ENCODE peak calls at places on chromosome 20, in ten cellular contexts. One of them, this sample, is unnamed.

GRCh38 chr20:9200620-9201019 is 131.7 kb downstream of the PLCB4 start:
- DNase-seq in stomach: no peak
- DNase-seq in GM12878: no peak
- DNase-seq in ovary: no peak
- DNase-seq in breast epithelium: no peak
- DNase-seq in vagina: no peak
- DNase-seq in spleen: no peak
- DNase-seq in IMR-90: peak
- DNase-seq in uterus: no peak
- DNase-seq in A549: peak
- DNase-seq in this sample: no peak

GRCh38 chr20:34708621-34709043 is 4.5 kb downstream of the TP53INP2 start:
- DNase-seq in stomach: peak
- DNase-seq in GM12878: no peak
- DNase-seq in ovary: peak
- DNase-seq in breast epithelium: peak
- DNase-seq in vagina: no peak
- DNase-seq in spleen: peak
- DNase-seq in IMR-90: peak
- DNase-seq in uterus: peak
- DNase-seq in A549: peak
- DNase-seq in this sample: peak

GRCh38 chr20:35606127-35606526 is 9.5 kb upstream of the SPAG4 start:
- DNase-seq in stomach: no peak
- DNase-seq in GM12878: no peak
- DNase-seq in ovary: no peak
- DNase-seq in breast epithelium: no peak
- DNase-seq in vagina: no peak
- DNase-seq in spleen: peak
- DNase-seq in IMR-90: no peak
- DNase-seq in uterus: no peak
- DNase-seq in A549: no peak
- DNase-seq in this sample: no peak

GRCh38 chr20:18414140-18414539 is 52.7 kb downstream of the DZANK1 start:
- DNase-seq in stomach: no peak
- DNase-seq in GM12878: no peak
- DNase-seq in ovary: no peak
- DNase-seq in breast epithelium: no peak
- DNase-seq in vagina: no peak
- DNase-seq in spleen: no peak
- DNase-seq in IMR-90: no peak
- DNase-seq in uterus: no peak
- DNase-seq in A549: no peak
- DNase-seq in this sample: no peak

GRCh38 chr20:38049800-38050199 is 16.3 kb downstream of the RPRD1B start:
- DNase-seq in stomach: no peak
- DNase-seq in GM12878: no peak
- DNase-seq in ovary: no peak
- DNase-seq in breast epithelium: no peak
- DNase-seq in vagina: no peak
- DNase-seq in spleen: no peak
- DNase-seq in IMR-90: peak
- DNase-seq in uterus: no peak
- DNase-seq in A549: no peak
- DNase-seq in this sample: no peak

GRCh38 chr20:6029538-6029937 is 24.3 kb downstream of the LRRN4 start:
- DNase-seq in stomach: no peak
- DNase-seq in GM12878: no peak
- DNase-seq in ovary: no peak
- DNase-seq in breast epithelium: no peak
- DNase-seq in vagina: no peak
- DNase-seq in spleen: no peak
- DNase-seq in IMR-90: no peak
- DNase-seq in uterus: no peak
- DNase-seq in A549: no peak
- DNase-seq in this sample: no peak

GRCh38 chr20:35903843-35904242 is 50.5 kb downstream of the SCAND1 start:
- DNase-seq in stomach: no peak
- DNase-seq in GM12878: no peak
- DNase-seq in ovary: no peak
- DNase-seq in breast epithelium: no peak
- DNase-seq in vagina: no peak
- DNase-seq in spleen: no peak
- DNase-seq in IMR-90: no peak
- DNase-seq in uterus: no peak
- DNase-seq in A549: no peak
- DNase-seq in this sample: peak

GRCh38 chr20:18754030-18754659 is 59.4 kb upstream of the SCP2D1 start:
- DNase-seq in stomach: no peak
- DNase-seq in GM12878: peak
- DNase-seq in ovary: no peak
- DNase-seq in breast epithelium: no peak
- DNase-seq in vagina: no peak
- DNase-seq in spleen: no peak
- DNase-seq in IMR-90: peak
- DNase-seq in uterus: no peak
- DNase-seq in A549: no peak
- DNase-seq in this sample: no peak

GRCh38 chr20:1330075-1330830 is 1.3 kb upstream of the SDCBP2 start:
- DNase-seq in stomach: peak
- DNase-seq in GM12878: peak
- DNase-seq in ovary: no peak
- DNase-seq in breast epithelium: peak
- DNase-seq in vagina: peak
- DNase-seq in spleen: peak
- DNase-seq in IMR-90: no peak
- DNase-seq in uterus: peak
- DNase-seq in A549: peak
- DNase-seq in this sample: peak

GRCh38 chr20:40843251-40843650 is 154.2 kb upstream of the MAFB start:
- DNase-seq in stomach: no peak
- DNase-seq in GM12878: no peak
- DNase-seq in ovary: no peak
- DNase-seq in breast epithelium: no peak
- DNase-seq in vagina: no peak
- DNase-seq in spleen: no peak
- DNase-seq in IMR-90: no peak
- DNase-seq in uterus: no peak
- DNase-seq in A549: no peak
- DNase-seq in this sample: no peak

GRCh38 chr20:54173653-54174451 is at the start of gene CYP24A1:
- DNase-seq in stomach: peak
- DNase-seq in GM12878: no peak
- DNase-seq in ovary: no peak
- DNase-seq in breast epithelium: no peak
- DNase-seq in vagina: no peak
- DNase-seq in spleen: peak
- DNase-seq in IMR-90: no peak
- DNase-seq in uterus: no peak
- DNase-seq in A549: peak
- DNase-seq in this sample: peak

GRCh38 chr20:8331740-8332412 is 199.8 kb downstream of the PLCB1 start:
- DNase-seq in stomach: no peak
- DNase-seq in GM12878: no peak
- DNase-seq in ovary: no peak
- DNase-seq in breast epithelium: no peak
- DNase-seq in vagina: no peak
- DNase-seq in spleen: no peak
- DNase-seq in IMR-90: peak
- DNase-seq in uterus: peak
- DNase-seq in A549: no peak
- DNase-seq in this sample: no peak

GRCh38 chr20:50521221-50521642 is 11.0 kb downstream of the PTPN1 start:
- DNase-seq in stomach: no peak
- DNase-seq in GM12878: no peak
- DNase-seq in ovary: no peak
- DNase-seq in breast epithelium: peak
- DNase-seq in vagina: no peak
- DNase-seq in spleen: no peak
- DNase-seq in IMR-90: no peak
- DNase-seq in uterus: no peak
- DNase-seq in A549: no peak
- DNase-seq in this sample: no peak

GRCh38 chr20:58619847-58620431 is 31.1 kb upstream of the STX16 start:
- DNase-seq in stomach: no peak
- DNase-seq in GM12878: no peak
- DNase-seq in ovary: no peak
- DNase-seq in breast epithelium: no peak
- DNase-seq in vagina: no peak
- DNase-seq in spleen: peak
- DNase-seq in IMR-90: no peak
- DNase-seq in uterus: no peak
- DNase-seq in A549: no peak
- DNase-seq in this sample: no peak
- TF ChIP-seq POLR2A in stomach: no peak
- TF ChIP-seq POLR2A in GM12878: no peak
- TF ChIP-seq POLR2A in ovary: no peak
- TF ChIP-seq POLR2A in breast epithelium: no peak
- TF ChIP-seq POLR2A in vagina: no peak
- TF ChIP-seq POLR2A in spleen: no peak
- TF ChIP-seq POLR2A in IMR-90: no peak
- TF ChIP-seq POLR2A in uterus: no peak
- TF ChIP-seq POLR2A in A549: no peak
- TF ChIP-seq POLR2A in this sample: no peak

GRCh38 chr20:62911701-62912280 is 14.5 kb downstream of the DIDO1 start:
- DNase-seq in stomach: no peak
- DNase-seq in GM12878: no peak
- DNase-seq in ovary: no peak
- DNase-seq in breast epithelium: no peak
- DNase-seq in vagina: no peak
- DNase-seq in spleen: no peak
- DNase-seq in IMR-90: no peak
- DNase-seq in uterus: no peak
- DNase-seq in A549: no peak
- DNase-seq in this sample: no peak
- TF ChIP-seq POLR2A in stomach: no peak
- TF ChIP-seq POLR2A in GM12878: no peak
- TF ChIP-seq POLR2A in ovary: no peak
- TF ChIP-seq POLR2A in breast epithelium: no peak
- TF ChIP-seq POLR2A in vagina: no peak
- TF ChIP-seq POLR2A in spleen: no peak
- TF ChIP-seq POLR2A in IMR-90: no peak
- TF ChIP-seq POLR2A in uterus: no peak
- TF ChIP-seq POLR2A in A549: no peak
- TF ChIP-seq POLR2A in this sample: no peak

GRCh38 chr20:58018590-58018989 is 209.9 kb downstream of the ANKRD60 start:
- DNase-seq in stomach: no peak
- DNase-seq in GM12878: no peak
- DNase-seq in ovary: no peak
- DNase-seq in breast epithelium: no peak
- DNase-seq in vagina: no peak
- DNase-seq in spleen: peak
- DNase-seq in IMR-90: no peak
- DNase-seq in uterus: no peak
- DNase-seq in A549: no peak
- DNase-seq in this sample: no peak

GRCh38 chr20:58014628-58015315 is 213.7 kb downstream of the ANKRD60 start:
- DNase-seq in stomach: no peak
- DNase-seq in GM12878: no peak
- DNase-seq in ovary: no peak
- DNase-seq in breast epithelium: peak
- DNase-seq in vagina: no peak
- DNase-seq in spleen: no peak
- DNase-seq in IMR-90: no peak
- DNase-seq in uterus: no peak
- DNase-seq in A549: peak
- DNase-seq in this sample: no peak

GRCh38 chr20:58017237-58017969 is 211.1 kb downstream of the ANKRD60 start:
- DNase-seq in stomach: peak
- DNase-seq in GM12878: no peak
- DNase-seq in ovary: no peak
- DNase-seq in breast epithelium: peak
- DNase-seq in vagina: no peak
- DNase-seq in spleen: peak
- DNase-seq in IMR-90: peak
- DNase-seq in uterus: no peak
- DNase-seq in A549: peak
- DNase-seq in this sample: no peak

GRCh38 chr20:58017970-58018530 is 210.4 kb downstream of the ANKRD60 start:
- DNase-seq in stomach: no peak
- DNase-seq in GM12878: no peak
- DNase-seq in ovary: no peak
- DNase-seq in breast epithelium: peak
- DNase-seq in vagina: no peak
- DNase-seq in spleen: peak
- DNase-seq in IMR-90: no peak
- DNase-seq in uterus: no peak
- DNase-seq in A549: no peak
- DNase-seq in this sample: no peak

DNA sequence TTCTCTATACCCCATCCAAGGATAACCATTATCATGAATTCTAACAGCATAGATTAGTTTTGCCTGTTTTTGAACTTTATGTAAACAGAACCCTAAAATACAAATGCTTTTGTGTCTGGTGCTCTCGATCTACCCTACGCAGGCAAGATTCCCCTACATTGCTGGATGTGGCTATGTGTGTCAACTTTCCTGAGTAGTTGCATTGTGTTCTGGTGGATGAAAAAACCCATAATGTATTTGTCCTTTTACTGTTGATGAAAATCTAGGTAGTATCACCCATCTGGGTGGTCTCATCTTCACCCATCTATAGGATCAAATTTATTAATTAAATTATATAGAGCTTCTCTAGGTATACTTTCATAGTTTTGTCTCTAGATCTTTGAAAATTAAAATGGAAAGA is 211.7 kb downstream of the ANKRD60 start:
- DNase-seq in stomach: no peak
- DNase-seq in GM12878: no peak
- DNase-seq in ovary: no peak
- DNase-seq in breast epithelium: peak
- DNase-seq in vagina: no peak
- DNase-seq in spleen: no peak
- DNase-seq in IMR-90: no peak
- DNase-seq in uterus: no peak
- DNase-seq in A549: no peak
- DNase-seq in this sample: no peak
- TF ChIP-seq POLR2A in stomach: no peak
- TF ChIP-seq POLR2A in GM12878: no peak
- TF ChIP-seq POLR2A in ovary: no peak
- TF ChIP-seq POLR2A in breast epithelium: no peak
- TF ChIP-seq POLR2A in vagina: no peak
- TF ChIP-seq POLR2A in spleen: no peak
- TF ChIP-seq POLR2A in IMR-90: no peak
- TF ChIP-seq POLR2A in uterus: no peak
- TF ChIP-seq POLR2A in A549: no peak
- TF ChIP-seq POLR2A in this sample: no peak

DNA sequence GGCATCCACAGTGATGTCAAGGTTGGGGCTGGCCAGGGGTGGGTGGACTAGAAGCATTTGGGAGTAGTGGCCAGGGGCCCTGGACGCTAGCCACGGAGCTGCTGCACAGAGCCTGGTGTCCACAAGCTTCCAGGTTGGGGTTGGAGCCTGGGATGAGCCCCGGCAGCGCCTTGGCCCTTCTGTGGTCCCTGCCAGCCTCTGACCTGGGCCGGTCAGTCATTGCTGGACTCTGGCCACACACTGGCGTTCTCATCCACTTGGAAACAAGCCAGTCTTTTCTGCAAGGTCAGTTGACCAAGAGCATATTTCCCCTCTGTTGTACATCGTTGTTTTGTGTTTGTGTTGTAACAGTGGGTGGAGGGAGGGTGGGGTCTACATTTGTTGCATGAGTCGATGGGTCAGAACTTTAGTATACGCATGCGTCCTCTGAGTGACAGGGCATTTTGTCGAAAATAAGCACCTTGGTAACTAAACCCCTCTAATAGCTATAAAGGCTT is 8.4 kb downstream of the PSMA7 start:
- DNase-seq in stomach: peak
- DNase-seq in GM12878: no peak
- DNase-seq in ovary: peak
- DNase-seq in breast epithelium: no peak
- DNase-seq in vagina: no peak
- DNase-seq in spleen: no peak
- DNase-seq in IMR-90: peak
- DNase-seq in uterus: peak
- DNase-seq in A549: no peak
- DNase-seq in this sample: no peak
- TF ChIP-seq POLR2A in stomach: no peak
- TF ChIP-seq POLR2A in GM12878: peak
- TF ChIP-seq POLR2A in ovary: no peak
- TF ChIP-seq POLR2A in breast epithelium: no peak
- TF ChIP-seq POLR2A in vagina: no peak
- TF ChIP-seq POLR2A in spleen: no peak
- TF ChIP-seq POLR2A in IMR-90: peak
- TF ChIP-seq POLR2A in uterus: no peak
- TF ChIP-seq POLR2A in A549: no peak
- TF ChIP-seq POLR2A in this sample: no peak